ENCODE peak calls at places on chromosomes 5 and 9, in nine cellular contexts. O is suprapubic skin, L is SK-N-SH, E is A549, T is stomach, Y is transverse colon, I is sigmoid colon, S is ovary, Z is esophagus muscularis mucosa. R is an unnamed sample.

GRCh38 chr9:76699966-76700365 is 64.3 kb upstream of the PCA3 start:
- DNase-seq in O (no peak), L (no peak), E (no peak), T (no peak), Y (no peak), I (no peak), S (no peak), Z (no peak), R (no peak)

GRCh38 chr5:38201158-38201557 is 57.2 kb upstream of the EGFLAM start:
- DNase-seq in O (no peak), L (no peak), E (no peak), T (no peak), Y (no peak), I (no peak), S (no peak), Z (no peak), R (no peak)

GRCh38 chr9:85515021-85515420 is 226.7 kb downstream of the AGTPBP1 start:
- DNase-seq in O (no peak), L (no peak), E (no peak), T (no peak), Y (no peak), I (no peak), S (no peak), Z (no peak), R (no peak)

GRCh38 chr5:93603191-93603590 is 20.2 kb downstream of the NR2F1 start:
- DNase-seq in O (no peak), L (no peak), E (no peak), T (no peak), Y (no peak), I (no peak), S (no peak), Z (no peak), R (no peak)

GRCh38 chr5:80959768-80960442 is at the start of gene RASGRF2:
- DNase-seq in O (no peak), L (peak; percentile 87), E (peak; percentile 22), T (peak; percentile 26), Y (peak; percentile 49), I (peak; percentile 65), S (peak; percentile 66), Z (no peak), R (no peak)

GRCh38 chr5:139849942-139850341 is 54.3 kb downstream of the PSD2 start:
- DNase-seq in O (no peak), L (no peak), E (no peak), T (no peak), Y (no peak), I (peak; percentile 46), S (no peak), Z (no peak), R (no peak)

GRCh38 chr9:72041775-72042194 is 18.6 kb downstream of the C9orf57 start:
- DNase-seq in O (peak; percentile 73), L (no peak), E (no peak), T (no peak), Y (no peak), I (peak; percentile 76), S (peak; percentile 62), Z (no peak), R (no peak)

GRCh38 chr9:135591491-135592330 is 30.2 kb downstream of the PAEP start:
- DNase-seq in O (no peak), L (no peak), E (no peak), T (no peak), Y (no peak), I (peak; percentile 45), S (no peak), Z (no peak), R (no peak)

GRCh38 chr5:136424835-136425694 is 59.7 kb upstream of the TRPC7 start:
- DNase-seq in O (no peak), L (peak; percentile 66), E (peak; percentile 66), T (peak; percentile 71), Y (peak; percentile 77), I (no peak), S (no peak), Z (peak; percentile 93), R (peak; percentile 30)

GRCh38 chr5:162283611-162284010 is 216.0 kb downstream of the GABRG2 start:
- DNase-seq in O (no peak), L (no peak), E (no peak), T (no peak), Y (no peak), I (no peak), S (no peak), Z (no peak), R (no peak)

GRCh38 chr5:141421489-141421855 is 621 bp downstream of the PCDHGA11 start:
- DNase-seq in O (no peak), L (no peak), E (no peak), T (no peak), Y (no peak), I (no peak), S (no peak), Z (no peak), R (no peak)
- H3K4me3 ChIP-seq in O (peak overlapping the region; percentile 36), L (no peak overlapping the region), E (no peak overlapping the region), T (peak overlapping the region; percentile 21), Y (no peak overlapping the region), I (peak overlapping the region; percentile 18), S (no peak overlapping the region), Z (peak overlapping the region; percentile 24), R (no peak overlapping the region)

DNA sequence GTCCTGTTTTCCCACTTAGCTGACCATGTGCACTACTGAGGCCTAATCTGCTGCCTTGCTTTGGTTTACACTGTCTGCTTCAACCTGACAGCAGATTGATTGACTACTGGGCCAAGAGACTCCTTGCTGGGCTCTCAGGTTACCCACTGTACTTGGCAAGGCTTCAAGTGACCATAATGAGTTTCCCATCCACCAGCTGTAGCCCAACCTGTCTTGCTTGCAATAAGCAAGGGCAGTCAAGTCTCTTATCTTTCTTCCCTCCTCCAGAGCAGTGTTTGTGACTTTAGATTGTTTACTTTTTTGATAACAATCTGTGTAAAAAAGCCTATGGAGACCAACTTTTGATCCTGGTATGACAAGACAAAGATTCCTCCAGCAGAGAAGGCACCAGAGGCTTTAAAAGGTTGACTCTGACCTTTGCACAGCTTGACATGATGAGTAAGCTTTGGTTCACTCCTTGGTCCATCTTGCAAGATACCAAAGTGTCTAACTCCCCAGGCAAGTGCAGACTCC is 912.3 kb upstream of the SEMA6A start:
- DNase-seq in O (no peak), L (no peak), E (peak; percentile 63), T (no peak), Y (peak; percentile 9), I (no peak), S (no peak), Z (no peak), R (no peak)
- TF ChIP-seq EP300 in O (no peak), L (no peak), E (no peak), T (no peak), Y (no peak), I (no peak), S (no peak), Z (no peak), R (no peak)

GRCh38 chr9:130432362-130432761 is 12.4 kb upstream of the ASS1 start:
- DNase-seq in O (no peak), L (peak; percentile 52), E (no peak), T (no peak), Y (no peak), I (no peak), S (no peak), Z (no peak), R (no peak)
- H3K4me3 ChIP-seq in O (no peak overlapping the region), L (no peak overlapping the region), E (no peak overlapping the region), T (no peak overlapping the region), Y (no peak overlapping the region), I (no peak overlapping the region), S (no peak overlapping the region), Z (no peak overlapping the region), R (no peak overlapping the region)

GRCh38 chr9:92098638-92099037 is 16.6 kb downstream of the SPTLC1 start:
- DNase-seq in O (no peak), L (no peak), E (no peak), T (no peak), Y (no peak), I (no peak), S (no peak), Z (no peak), R (no peak)

GRCh38 chr9:92100237-92100911 is 14.8 kb downstream of the SPTLC1 start:
- DNase-seq in O (no peak), L (no peak), E (peak; percentile 61), T (no peak), Y (no peak), I (no peak), S (no peak), Z (no peak), R (no peak)

GRCh38 chr9:92097997-92098482 is 17.2 kb downstream of the SPTLC1 start:
- DNase-seq in O (peak; percentile 87), L (no peak), E (no peak), T (peak; percentile 92), Y (peak; percentile 93), I (peak; percentile 94), S (peak; percentile 42), Z (no peak), R (peak; percentile 38)

GRCh38 chr9:92095236-92095635 is 20.0 kb downstream of the SPTLC1 start:
- DNase-seq in O (no peak), L (no peak), E (no peak), T (no peak), Y (no peak), I (no peak), S (no peak), Z (no peak), R (no peak)

GRCh38 chr9:92094655-92095054 is 20.6 kb downstream of the SPTLC1 start:
- DNase-seq in O (no peak), L (no peak), E (no peak), T (no peak), Y (no peak), I (no peak), S (no peak), Z (no peak), R (no peak)
- TF ChIP-seq EP300 in O (no peak), L (no peak), E (no peak), T (no peak), Y (no peak), I (no peak), S (no peak), Z (no peak), R (no peak)

GRCh38 chr9:111352545-111352944 is 22.5 kb upstream of the OR2K2 start:
- DNase-seq in O (no peak), L (no peak), E (no peak), T (no peak), Y (no peak), I (no peak), S (no peak), Z (no peak), R (no peak)

GRCh38 chr9:111362526-111362925 is 32.5 kb upstream of the OR2K2 start:
- DNase-seq in O (no peak), L (no peak), E (no peak), T (no peak), Y (no peak), I (no peak), S (no peak), Z (no peak), R (no peak)

GRCh38 chr9:111360881-111361280 is 30.9 kb upstream of the OR2K2 start:
- DNase-seq in O (no peak), L (no peak), E (no peak), T (no peak), Y (no peak), I (no peak), S (no peak), Z (no peak), R (no peak)

DNA sequence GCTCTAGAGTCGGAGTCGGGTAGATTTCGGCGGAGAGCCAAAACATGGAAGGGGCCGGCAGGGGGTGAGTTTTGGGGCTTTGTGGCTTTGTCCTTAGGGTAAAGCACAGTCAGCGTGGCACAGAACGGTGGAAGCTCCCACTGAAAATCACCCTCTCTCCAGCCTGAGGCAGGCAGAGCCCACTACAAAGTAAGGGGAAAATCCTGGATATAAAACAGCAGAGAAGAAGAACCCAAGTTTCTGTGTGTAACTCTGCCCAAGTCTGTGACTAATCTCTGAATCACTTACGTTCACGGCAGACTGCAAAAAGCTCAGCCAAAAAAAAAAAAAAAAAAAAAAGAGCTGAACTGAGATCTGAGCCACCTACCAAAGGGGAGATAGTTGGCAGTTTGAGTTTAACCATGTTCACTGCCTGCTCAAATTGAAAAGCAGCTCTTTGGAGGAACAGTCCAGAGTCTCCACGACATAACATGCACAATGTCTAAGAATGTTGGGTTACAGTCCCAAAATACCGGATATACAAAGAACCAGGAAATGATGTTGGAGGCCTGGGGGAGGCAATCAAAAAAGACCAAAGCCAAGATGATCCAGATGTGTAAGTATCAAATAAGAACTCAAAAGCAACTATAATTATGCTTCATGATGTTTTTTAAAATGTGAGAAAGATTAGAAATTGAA is 26.7 kb upstream of the OR2K2 start:
- DNase-seq in O (peak; percentile 62), L (no peak), E (peak; percentile 75), T (no peak), Y (no peak), I (peak; percentile 69), S (peak; percentile 9), Z (no peak), R (no peak)
- H3K4me3 ChIP-seq in O (peak overlapping the region; percentile 42), L (no peak overlapping the region), E (peak overlapping the region; percentile 35), T (peak overlapping the region; percentile 20), Y (no peak overlapping the region), I (peak overlapping the region; percentile 25), S (peak overlapping the region; percentile 10), Z (peak overlapping the region; percentile 34), R (no peak overlapping the region)